ENCODE peak calls at places on chromosomes 11 and 22, in nine cellular contexts. T is cardiac muscle cell, R is right atrium auricular region, S is mammary epithelial cell, B is foreskin keratinocyte, Y is mesenchymal stem cell, E is NCI-H1417, X is fibroblast of the aortic adventitia, Z is HEK293T. L is an unnamed sample.

GRCh38 chr22:43159484-43160178 is 8.3 kb downstream of the TSPO start:
- DNase-seq in T (peak), R (no peak), S (no peak), B (no peak), Y (peak), E (no peak), X (no peak), Z (peak), L (no peak)

GRCh38 chr22:29369460-29369859 is 18.9 kb downstream of the AP1B1 start:
- DNase-seq in T (peak), R (peak), S (no peak), B (no peak), Y (peak), E (no peak), X (peak), Z (peak), L (no peak)

GRCh38 chr22:38504731-38505594 is 1.1 kb downstream of the DDX17 start:
- DNase-seq in T (peak), R (no peak), S (peak), B (peak), Y (peak), E (peak), X (no peak), Z (peak), L (peak)

GRCh38 chr22:42800731-42801536 is 56.1 kb downstream of the ARFGAP3 start:
- DNase-seq in T (no peak), R (no peak), S (no peak), B (no peak), Y (no peak), E (peak), X (no peak), Z (no peak), L (no peak)

GRCh38 chr11:16945671-16946469 is 68.3 kb downstream of the PLEKHA7 start:
- DNase-seq in T (peak), R (peak), S (peak), B (peak), Y (peak), E (peak), X (peak), Z (peak), L (peak)

GRCh38 chr22:37843746-37844089 is 416 bp downstream of the ANKRD54 start:
- DNase-seq in T (peak), R (no peak), S (no peak), B (peak), Y (peak), E (no peak), X (no peak), Z (peak), L (no peak)

GRCh38 chr11:60165538-60165937 is 17.3 kb downstream of the MS4A6A start:
- DNase-seq in T (no peak), R (no peak), S (peak), B (no peak), Y (no peak), E (no peak), X (no peak), Z (no peak), L (no peak)

GRCh38 chr22:44151661-44152060 is 29.1 kb upstream of the PARVG start:
- DNase-seq in T (peak), R (no peak), S (peak), B (peak), Y (peak), E (no peak), X (peak), Z (no peak), L (peak)

GRCh38 chr11:2928605-2929510 is at the start of gene PHLDA2:
- DNase-seq in T (peak), R (no peak), S (peak), B (peak), Y (peak), E (peak), X (peak), Z (peak), L (peak)

GRCh38 chr11:75431533-75432525 is 1.2 kb downstream of the KLHL35 start:
- DNase-seq in T (no peak), R (no peak), S (peak), B (no peak), Y (no peak), E (no peak), X (no peak), Z (no peak), L (no peak)

GRCh38 chr11:103794262-103794661 is 242.2 kb upstream of the DDI1 start:
- DNase-seq in T (peak), R (no peak), S (no peak), B (no peak), Y (peak), E (no peak), X (peak), Z (no peak), L (no peak)

GRCh38 chr11:118245946-118246562 is 6.1 kb downstream of the MPZL3 start:
- DNase-seq in T (no peak), R (no peak), S (no peak), B (no peak), Y (no peak), E (no peak), X (no peak), Z (no peak), L (no peak)

GRCh38 chr22:42644422-42645340 is 4.3 kb upstream of the ATP5MGL start:
- DNase-seq in T (peak), R (peak), S (no peak), B (no peak), Y (peak), E (no peak), X (peak), Z (no peak), L (no peak)

GRCh38 chr11:35511666-35512065 is 13.8 kb downstream of the PAMR1 start:
- DNase-seq in T (peak), R (no peak), S (peak), B (peak), Y (peak), E (no peak), X (no peak), Z (no peak), L (peak)

GRCh38 chr11:7639643-7640025 is 33.7 kb downstream of the CYB5R2 start:
- DNase-seq in T (no peak), R (no peak), S (no peak), B (peak), Y (no peak), E (no peak), X (no peak), Z (no peak), L (peak)

GRCh38 chr22:28656156-28656555 is 23.5 kb downstream of the TTC28 start:
- DNase-seq in T (no peak), R (no peak), S (no peak), B (no peak), Y (no peak), E (no peak), X (no peak), Z (no peak), L (no peak)